ENCODE peak calls at places on chromosomes 5 and 9, in nine cellular contexts. Y is neural progenitor cell, S is mammary epithelial cell, D is PC-9, T is HCT116, M is GM23338, Z is astrocyte, A is K562, F is PC-3. Q is an unnamed sample.

GRCh38 chr9:35811364-35812024 is 568 bp downstream of the SPAG8 start:
- DNase-seq in T (no peak), S (no peak), Z (no peak), M (no peak), D (no peak), Y (no peak), F (no peak), A (no peak), Q (no peak)

GRCh38 chr5:173331956-173332479 is 3.8 kb upstream of the STC2 start:
- DNase-seq in D (peak), Y (peak), Z (peak), T (peak), A (peak), F (peak), S (peak), M (peak), Q (peak)

GRCh38 chr9:135023389-135023788 is 64.1 kb upstream of the OLFM1 start:
- DNase-seq in Z (peak), A (no peak), D (peak), M (no peak), F (peak), S (peak), T (peak), Y (no peak), Q (no peak)

GRCh38 chr9:21968331-21969010 is 25.7 kb downstream of the CDKN2A start:
- DNase-seq in S (no peak), M (peak), T (no peak), F (no peak), Z (no peak), A (no peak), D (no peak), Y (peak), Q (no peak)

GRCh38 chr9:37302277-37302676 is 120.2 kb upstream of the GRHPR start:
- DNase-seq in D (no peak), T (no peak), A (no peak), M (no peak), S (no peak), Z (no peak), Y (no peak), F (no peak), Q (peak)

GRCh38 chr9:134378901-134379338 is 52.7 kb downstream of the RXRA start:
- DNase-seq in T (peak), A (no peak), Y (peak), D (peak), S (peak), Z (peak), F (peak), M (no peak), Q (no peak)

GRCh38 chr5:141040093-141040762 is 10.9 kb upstream of the PCDHB1 start:
- DNase-seq in F (peak), Y (peak), D (peak), S (peak), Z (no peak), M (peak), A (no peak), T (peak), Q (peak)

GRCh38 chr5:180170111-180170809 is 38.8 kb downstream of the RASGEF1C start:
- DNase-seq in Y (peak), T (no peak), F (no peak), S (no peak), M (peak), A (no peak), Z (no peak), D (no peak), Q (no peak)

GRCh38 chr5:572398-573019 is 39.6 kb upstream of the CEP72 start:
- DNase-seq in Y (no peak), S (no peak), M (no peak), Z (no peak), T (no peak), A (no peak), D (no peak), F (no peak), Q (no peak)

GRCh38 chr5:31452314-31452713 is 79.6 kb downstream of the DROSHA start:
- DNase-seq in D (no peak), Y (no peak), F (no peak), T (no peak), Z (no peak), S (no peak), A (no peak), M (no peak), Q (no peak)

GRCh38 chr9:75866273-75866871 is 24.1 kb upstream of the PCSK5 start:
- DNase-seq in Y (peak), F (peak), M (peak), T (peak), Z (peak), D (peak), S (peak), A (peak), Q (peak)

GRCh38 chr5:81021486-81021885 is 61.3 kb downstream of the RASGRF2 start:
- DNase-seq in Y (no peak), M (no peak), D (no peak), Z (peak), S (peak), A (no peak), T (no peak), F (no peak), Q (no peak)

GRCh38 chr9:78826521-78826920 is 529.6 kb downstream of the PSAT1 start:
- DNase-seq in T (no peak), M (no peak), S (no peak), D (no peak), Z (no peak), F (no peak), Y (no peak), A (no peak), Q (no peak)

GRCh38 chr9:9754186-9754585 is 858.6 kb downstream of the PTPRD start:
- DNase-seq in D (no peak), M (no peak), Y (no peak), T (no peak), S (no peak), F (peak), A (no peak), Z (peak), Q (no peak)

GRCh38 chr9:112166176-112167140 is 8.6 kb downstream of the SUSD1 start:
- DNase-seq in T (no peak), D (peak), S (peak), F (peak), Y (peak), A (peak), Z (peak), M (peak), Q (no peak)

GRCh38 chr5:133828727-133829126 is 139.7 kb downstream of the C5orf15 start:
- DNase-seq in Z (no peak), M (peak), F (no peak), S (no peak), D (no peak), Y (no peak), T (no peak), A (no peak), Q (no peak)

GRCh38 chr9:6305954-6306563 is 22.1 kb upstream of the TPD52L3 start:
- DNase-seq in Y (peak), T (peak), M (peak), D (no peak), F (peak), S (peak), A (peak), Z (peak), Q (peak)

GRCh38 chr9:131836021-131836420 is 96.1 kb upstream of the RAPGEF1 start:
- DNase-seq in D (no peak), S (no peak), M (no peak), T (no peak), Z (no peak), Y (peak), A (no peak), F (no peak), Q (no peak)

GRCh38 chr5:90474235-90475107 is at the start of the genes MBLAC2 and POLR3G:
- DNase-seq in D (peak), Y (peak), M (peak), F (peak), T (peak), A (peak), Z (peak), S (peak), Q (peak)

GRCh38 chr9:6644346-6645152 is 980 bp downstream of the GLDC start:
- DNase-seq in Y (peak), S (no peak), A (no peak), F (no peak), D (no peak), Z (no peak), T (no peak), M (peak), Q (peak)

GRCh38 chr9:83062653-83063527 is at the start of gene RASEF:
- DNase-seq in A (no peak), M (peak), Z (peak), Y (peak), T (no peak), F (peak), D (peak), S (peak), Q (no peak)

GRCh38 chr5:176716320-176716719 is 69.0 kb downstream of the TSPAN17 start:
- DNase-seq in D (peak), Z (peak), F (peak), Y (no peak), S (peak), A (peak), T (peak), M (no peak), Q (no peak)

GRCh38 chr5:88377705-88378656 is 109.3 kb upstream of the TMEM161B start:
- DNase-seq in Y (no peak), D (no peak), S (no peak), F (no peak), A (peak), T (no peak), Z (peak), M (no peak), Q (peak)

GRCh38 chr5:52007230-52007858 is 624.1 kb downstream of the ISL1 start:
- DNase-seq in T (peak), A (peak), M (peak), Y (peak), D (peak), S (peak), Z (peak), F (peak), Q (peak)

GRCh38 chr9:85522459-85523092 is 219.2 kb downstream of the AGTPBP1 start:
- DNase-seq in T (no peak), A (no peak), Y (peak), S (peak), M (peak), Z (peak), D (no peak), F (no peak), Q (no peak)

GRCh38 chr9:98415782-98416181 is 160.3 kb upstream of the TBC1D2 start:
- DNase-seq in Z (no peak), A (peak), M (no peak), Y (no peak), D (no peak), F (no peak), S (no peak), T (no peak), Q (no peak)

GRCh38 chr5:150710165-150710564 is 9.3 kb upstream of the RBM22 start:
- DNase-seq in M (peak), F (peak), A (peak), Y (peak), T (no peak), D (no peak), S (no peak), Z (no peak), Q (no peak)

GRCh38 chr5:87170799-87171198 is 96.9 kb upstream of the RASA1 start:
- DNase-seq in T (no peak), D (no peak), M (no peak), A (no peak), Z (no peak), Y (no peak), F (no peak), S (no peak), Q (no peak)

GRCh38 chr5:57495285-57495684 is 12.7 kb upstream of the ACTBL2 start:
- DNase-seq in S (no peak), F (no peak), Z (no peak), A (no peak), D (no peak), M (no peak), T (no peak), Y (no peak), Q (peak)

GRCh38 chr5:126829098-126829497 is 52.2 kb downstream of the LMNB1 start:
- DNase-seq in M (no peak), Y (no peak), T (no peak), A (no peak), F (no peak), D (no peak), Z (no peak), S (no peak), Q (no peak)

GRCh38 chr5:124741711-124742496 is 4.5 kb downstream of the ZNF608 start:
- DNase-seq in F (peak), Z (peak), S (peak), A (no peak), T (peak), D (peak), M (peak), Y (peak), Q (no peak)

DNA sequence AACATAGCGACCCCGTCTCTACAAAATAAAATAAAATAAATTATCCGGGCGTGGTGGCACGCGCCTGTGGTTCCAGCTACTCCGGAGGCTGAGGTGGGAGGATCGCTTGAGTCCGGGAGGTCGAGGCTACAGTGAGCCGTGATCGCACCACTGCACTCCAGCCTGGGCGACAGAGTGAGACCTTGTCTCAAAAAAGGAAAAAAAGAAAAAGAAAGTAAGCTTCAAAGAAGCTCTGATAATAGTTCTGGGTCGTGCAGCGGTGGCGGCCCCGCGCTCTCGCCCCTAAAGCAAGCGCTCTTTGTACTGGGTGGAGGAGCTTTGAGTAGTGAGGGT is 6.8 kb downstream of the TLX3 start:
- DNase-seq in A (no peak), F (no peak), Z (no peak), S (no peak), M (no peak), T (no peak), Y (no peak), D (no peak), Q (no peak)
- TF ChIP-seq EZH2 in A (no peak), F (no peak), Z (no peak), S (no peak), M (peak), T (no peak), Y (no peak), D (no peak), Q (no peak)

GRCh38 chr9:4489562-4489918 is 728 bp upstream of the SLC1A1 start:
- DNase-seq in T (no peak), S (no peak), Y (peak), F (peak), D (peak), Z (no peak), A (no peak), M (peak), Q (no peak)
- H2AFZ ChIP-seq in T (peak), S (peak), Y (peak), F (peak), D (peak), Z (peak), A (no peak), M (peak), Q (peak)

DNA sequence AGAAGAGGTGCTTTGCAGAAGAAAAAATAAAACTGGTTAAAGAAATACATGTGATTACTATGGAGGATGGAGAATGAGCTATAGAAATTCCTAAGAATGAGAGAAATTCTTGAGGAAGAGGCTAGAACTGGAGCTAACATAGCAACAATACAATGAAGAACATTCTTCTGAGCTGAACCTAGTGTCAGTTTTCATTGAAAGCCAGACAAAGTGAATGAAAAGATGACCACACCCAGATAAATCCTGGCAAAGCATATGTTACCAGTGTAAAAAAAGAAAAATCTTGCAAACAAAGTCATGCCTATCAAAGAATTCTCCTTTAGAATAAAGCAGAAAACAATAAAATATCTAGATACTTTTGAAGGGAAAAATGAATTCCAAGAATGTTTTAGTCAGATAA is 39.6 kb downstream of the SGCD start:
- DNase-seq in Z (peak), M (no peak), A (no peak), S (no peak), D (no peak), T (no peak), F (no peak), Y (no peak), Q (no peak)
- TF ChIP-seq EZH2 in Z (no peak), M (no peak), A (no peak), S (no peak), D (no peak), T (no peak), F (no peak), Y (no peak), Q (no peak)

GRCh38 chr9:130576176-130576575 is 3.2 kb upstream of the FUBP3 start:
- DNase-seq in Y (no peak), Z (no peak), M (no peak), T (no peak), A (peak), D (no peak), S (no peak), F (no peak), Q (no peak)

GRCh38 chr9:130575514-130575913 is 3.9 kb upstream of the FUBP3 start:
- DNase-seq in D (no peak), S (no peak), Y (no peak), A (no peak), Z (no peak), F (no peak), M (no peak), T (no peak), Q (no peak)

GRCh38 chr9:130578865-130579737 is at the start of gene FUBP3:
- DNase-seq in Y (peak), Z (peak), D (peak), A (peak), M (peak), S (peak), F (peak), T (peak), Q (peak)

GRCh38 chr9:130583271-130583670 is 3.9 kb downstream of the FUBP3 start:
- DNase-seq in T (no peak), F (no peak), A (no peak), S (no peak), Y (no peak), Z (no peak), D (no peak), M (no peak), Q (no peak)

DNA sequence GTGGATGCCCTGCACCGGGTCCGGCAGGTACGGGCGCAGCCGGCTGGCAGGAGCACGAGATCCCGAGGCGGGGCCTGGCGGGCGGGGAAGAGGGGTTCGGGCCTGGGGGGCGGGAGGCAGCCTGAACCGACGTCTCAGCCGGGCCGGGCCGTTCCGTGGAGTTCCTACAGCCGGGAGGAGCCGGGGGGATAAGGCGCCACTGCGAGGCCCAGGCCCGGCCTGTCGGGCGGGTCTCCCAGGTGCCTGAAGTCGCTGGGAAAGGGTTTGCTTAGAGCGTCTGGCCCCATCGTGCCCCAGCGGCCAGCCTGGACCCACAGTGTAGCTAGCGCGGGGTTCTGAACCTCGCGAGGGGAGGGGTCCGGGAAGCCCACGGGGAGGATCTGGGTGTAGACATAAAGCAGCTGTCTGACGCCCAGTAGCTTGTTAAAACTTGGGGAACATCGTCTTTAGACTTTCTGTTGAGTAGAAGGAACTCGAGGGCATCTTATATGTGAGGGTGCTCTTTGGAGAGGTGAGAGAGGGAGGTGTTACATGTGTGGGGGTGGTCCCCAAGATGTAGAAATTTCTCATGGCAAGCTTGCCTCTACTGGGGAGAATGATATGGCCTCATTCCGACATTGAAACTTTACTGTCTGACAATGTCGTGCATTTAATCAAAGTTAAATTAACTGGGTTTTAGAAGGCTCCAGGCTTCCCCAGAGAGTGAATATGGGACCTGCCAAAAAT is 524 bp downstream of the FUBP3 start:
- DNase-seq in T (no peak), Y (peak), A (peak), S (peak), Z (no peak), D (no peak), M (peak), F (no peak), Q (peak)
- H2AFZ ChIP-seq in T (no peak), Y (no peak), A (peak), S (peak), Z (peak), D (peak), M (peak), F (peak), Q (peak)